ENCODE peak calls at places on chromosomes 11 and 22, in seven cellular contexts. One of them, this sample, is unnamed.

GRCh38 chr22:31289335-31289734 is 3.0 kb downstream of the PIK3IP1 start:
- DNase-seq in heart left ventricle: no peak
- DNase-seq in GM23248: no peak
- DNase-seq in pancreas: no peak
- DNase-seq in heart right ventricle: no peak
- DNase-seq in AG04450: no peak
- DNase-seq in adrenal gland: no peak
- DNase-seq in this sample: no peak

GRCh38 chr22:41382610-41383009 is 868 bp downstream of the TEF start:
- DNase-seq in heart left ventricle: peak; percentile 32
- DNase-seq in GM23248: peak; percentile 53
- DNase-seq in pancreas: no peak
- DNase-seq in heart right ventricle: no peak
- DNase-seq in AG04450: no peak
- DNase-seq in adrenal gland: no peak
- DNase-seq in this sample: no peak

GRCh38 chr22:19943665-19944026 is 2.0 kb upstream of the TXNRD2 start:
- DNase-seq in heart left ventricle: no peak
- DNase-seq in GM23248: peak; percentile 83
- DNase-seq in pancreas: peak; percentile 17
- DNase-seq in heart right ventricle: no peak
- DNase-seq in AG04450: no peak
- DNase-seq in adrenal gland: peak; percentile 40
- DNase-seq in this sample: no peak

GRCh38 chr11:125070699-125071254 is 7.7 kb downstream of the SLC37A2 start:
- DNase-seq in heart left ventricle: peak; percentile 57
- DNase-seq in GM23248: peak; percentile 90
- DNase-seq in pancreas: peak; percentile 22
- DNase-seq in heart right ventricle: peak; percentile 59
- DNase-seq in AG04450: no peak
- DNase-seq in adrenal gland: peak; percentile 98
- DNase-seq in this sample: no peak

GRCh38 chr11:76653674-76654309 is 16.8 kb downstream of the LRRC32 start:
- DNase-seq in heart left ventricle: peak; percentile 71
- DNase-seq in GM23248: peak; percentile 52
- DNase-seq in pancreas: no peak
- DNase-seq in heart right ventricle: no peak
- DNase-seq in AG04450: peak; percentile 94
- DNase-seq in adrenal gland: peak; percentile 53
- DNase-seq in this sample: no peak

GRCh38 chr11:369336-370018 is at the start of gene B4GALNT4:
- DNase-seq in heart left ventricle: no peak
- DNase-seq in GM23248: peak; percentile 76
- DNase-seq in pancreas: peak; percentile 54
- DNase-seq in heart right ventricle: no peak
- DNase-seq in AG04450: no peak
- DNase-seq in adrenal gland: no peak
- DNase-seq in this sample: no peak

GRCh38 chr11:114026355-114026754 is 33.2 kb upstream of the ZBTB16 start:
- DNase-seq in heart left ventricle: no peak
- DNase-seq in GM23248: peak; percentile 28
- DNase-seq in pancreas: no peak
- DNase-seq in heart right ventricle: no peak
- DNase-seq in AG04450: no peak
- DNase-seq in adrenal gland: no peak
- DNase-seq in this sample: no peak

GRCh38 chr11:35549787-35550186 is 24.4 kb upstream of the PAMR1 start:
- DNase-seq in heart left ventricle: no peak
- DNase-seq in GM23248: peak; percentile 97
- DNase-seq in pancreas: no peak
- DNase-seq in heart right ventricle: no peak
- DNase-seq in AG04450: peak; percentile 95
- DNase-seq in adrenal gland: no peak
- DNase-seq in this sample: no peak

GRCh38 chr11:126297004-126297403 is 6.9 kb upstream of the DCPS start:
- DNase-seq in heart left ventricle: no peak
- DNase-seq in GM23248: no peak
- DNase-seq in pancreas: no peak
- DNase-seq in heart right ventricle: no peak
- DNase-seq in AG04450: no peak
- DNase-seq in adrenal gland: no peak
- DNase-seq in this sample: no peak

GRCh38 chr11:113505541-113506375 is 30.6 kb upstream of the DRD2 start:
- DNase-seq in heart left ventricle: no peak
- DNase-seq in GM23248: peak; percentile 96
- DNase-seq in pancreas: no peak
- DNase-seq in heart right ventricle: no peak
- DNase-seq in AG04450: no peak
- DNase-seq in adrenal gland: peak; percentile 43
- DNase-seq in this sample: no peak

GRCh38 chr22:26751217-26751616 is 93.8 kb downstream of the MIAT start:
- DNase-seq in heart left ventricle: peak; percentile 26
- DNase-seq in GM23248: no peak
- DNase-seq in pancreas: no peak
- DNase-seq in heart right ventricle: no peak
- DNase-seq in AG04450: no peak
- DNase-seq in adrenal gland: peak; percentile 38
- DNase-seq in this sample: peak; percentile 39

GRCh38 chr11:41044747-41045146 is 414.7 kb downstream of the LRRC4C start:
- DNase-seq in heart left ventricle: no peak
- DNase-seq in GM23248: no peak
- DNase-seq in pancreas: no peak
- DNase-seq in heart right ventricle: no peak
- DNase-seq in AG04450: no peak
- DNase-seq in adrenal gland: no peak
- DNase-seq in this sample: no peak

GRCh38 chr11:65309006-65309405 is 5.7 kb upstream of the CDC42EP2 start:
- DNase-seq in heart left ventricle: no peak
- DNase-seq in GM23248: peak; percentile 40
- DNase-seq in pancreas: no peak
- DNase-seq in heart right ventricle: no peak
- DNase-seq in AG04450: no peak
- DNase-seq in adrenal gland: no peak
- DNase-seq in this sample: no peak

GRCh38 chr11:116107229-116107628 is 603.0 kb upstream of the CADM1 start:
- DNase-seq in heart left ventricle: no peak
- DNase-seq in GM23248: no peak
- DNase-seq in pancreas: no peak
- DNase-seq in heart right ventricle: no peak
- DNase-seq in AG04450: no peak
- DNase-seq in adrenal gland: no peak
- DNase-seq in this sample: no peak

GRCh38 chr11:120950880-120951279 is 73.0 kb upstream of the TBCEL start:
- DNase-seq in heart left ventricle: no peak
- DNase-seq in GM23248: no peak
- DNase-seq in pancreas: no peak
- DNase-seq in heart right ventricle: no peak
- DNase-seq in AG04450: no peak
- DNase-seq in adrenal gland: no peak
- DNase-seq in this sample: peak; percentile 19

GRCh38 chr11:76251576-76251975 is 45.3 kb upstream of the WNT11 start:
- DNase-seq in heart left ventricle: no peak
- DNase-seq in GM23248: peak; percentile 74
- DNase-seq in pancreas: no peak
- DNase-seq in heart right ventricle: no peak
- DNase-seq in AG04450: no peak
- DNase-seq in adrenal gland: no peak
- DNase-seq in this sample: no peak

GRCh38 chr22:43293259-43293658 is 49.9 kb downstream of the SCUBE1 start:
- DNase-seq in heart left ventricle: no peak
- DNase-seq in GM23248: peak; percentile 77
- DNase-seq in pancreas: no peak
- DNase-seq in heart right ventricle: no peak
- DNase-seq in AG04450: no peak
- DNase-seq in adrenal gland: no peak
- DNase-seq in this sample: no peak

GRCh38 chr22:30312053-30312452 is 14.7 kb downstream of the TBC1D10A start:
- DNase-seq in heart left ventricle: no peak
- DNase-seq in GM23248: peak; percentile 91
- DNase-seq in pancreas: no peak
- DNase-seq in heart right ventricle: no peak
- DNase-seq in AG04450: no peak
- DNase-seq in adrenal gland: peak; percentile 66
- DNase-seq in this sample: no peak

GRCh38 chr22:38180841-38181452 is 683 bp downstream of the PLA2G6 start:
- DNase-seq in heart left ventricle: peak; percentile 57
- DNase-seq in GM23248: peak; percentile 33
- DNase-seq in pancreas: no peak
- DNase-seq in heart right ventricle: no peak
- DNase-seq in AG04450: no peak
- DNase-seq in adrenal gland: peak; percentile 80
- DNase-seq in this sample: no peak

DNA sequence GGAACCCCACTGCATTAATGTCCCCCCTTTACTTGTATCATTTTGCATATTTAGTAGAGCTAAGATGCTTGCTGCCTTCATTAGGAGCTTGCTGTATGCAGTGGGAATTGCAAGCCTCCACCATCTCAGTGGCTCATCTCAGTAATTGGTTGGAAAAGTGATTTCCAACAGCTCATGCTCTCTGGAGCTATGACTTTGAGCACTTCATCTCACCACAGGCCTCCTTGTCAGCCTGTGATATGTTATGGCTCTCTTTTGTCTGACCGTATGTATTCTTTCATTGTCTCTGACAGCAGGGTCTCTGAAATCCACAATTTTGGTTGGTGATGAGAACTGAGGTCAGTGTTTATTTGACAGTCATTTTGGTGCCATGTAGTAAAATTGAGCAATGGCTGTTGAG is 345.1 kb downstream of the FAT3 start:
- DNase-seq in heart left ventricle: no peak
- DNase-seq in GM23248: no peak
- DNase-seq in pancreas: no peak
- DNase-seq in heart right ventricle: no peak
- DNase-seq in AG04450: no peak
- DNase-seq in adrenal gland: no peak
- DNase-seq in this sample: no peak
- H3K27ac ChIP-seq in heart left ventricle: no peak overlapping the region
- H3K27ac ChIP-seq in GM23248: no peak overlapping the region
- H3K27ac ChIP-seq in pancreas: no peak overlapping the region
- H3K27ac ChIP-seq in heart right ventricle: no peak overlapping the region
- H3K27ac ChIP-seq in AG04450: no peak overlapping the region
- H3K27ac ChIP-seq in adrenal gland: no peak overlapping the region
- H3K27ac ChIP-seq in this sample: no peak overlapping the region

DNA sequence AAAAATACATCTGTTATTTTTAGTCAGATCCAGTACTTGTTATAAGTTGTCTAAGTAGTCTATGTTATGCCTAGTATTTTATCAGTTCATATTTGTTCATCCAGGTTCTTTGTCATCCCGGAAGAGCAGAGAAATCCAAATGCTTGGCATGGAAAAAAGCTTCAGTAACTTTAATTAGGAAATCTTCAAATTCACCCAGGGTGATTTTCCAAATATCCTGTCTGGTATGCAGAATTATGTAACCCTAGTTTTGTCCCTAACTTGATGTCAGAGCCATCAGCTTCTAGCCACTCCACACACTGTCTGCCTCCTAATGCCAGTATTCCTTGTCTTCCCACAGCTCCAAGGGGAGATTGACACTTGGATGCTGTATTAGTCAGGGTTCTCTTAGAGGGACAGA is 216.2 kb downstream of the ARHGAP42 start:
- DNase-seq in heart left ventricle: no peak
- DNase-seq in GM23248: peak; percentile 15
- DNase-seq in pancreas: no peak
- DNase-seq in heart right ventricle: no peak
- DNase-seq in AG04450: no peak
- DNase-seq in adrenal gland: no peak
- DNase-seq in this sample: no peak
- H3K27ac ChIP-seq in heart left ventricle: no peak overlapping the region
- H3K27ac ChIP-seq in GM23248: no peak overlapping the region
- H3K27ac ChIP-seq in pancreas: no peak overlapping the region
- H3K27ac ChIP-seq in heart right ventricle: no peak overlapping the region
- H3K27ac ChIP-seq in AG04450: no peak overlapping the region
- H3K27ac ChIP-seq in adrenal gland: no peak overlapping the region
- H3K27ac ChIP-seq in this sample: no peak overlapping the region

DNA sequence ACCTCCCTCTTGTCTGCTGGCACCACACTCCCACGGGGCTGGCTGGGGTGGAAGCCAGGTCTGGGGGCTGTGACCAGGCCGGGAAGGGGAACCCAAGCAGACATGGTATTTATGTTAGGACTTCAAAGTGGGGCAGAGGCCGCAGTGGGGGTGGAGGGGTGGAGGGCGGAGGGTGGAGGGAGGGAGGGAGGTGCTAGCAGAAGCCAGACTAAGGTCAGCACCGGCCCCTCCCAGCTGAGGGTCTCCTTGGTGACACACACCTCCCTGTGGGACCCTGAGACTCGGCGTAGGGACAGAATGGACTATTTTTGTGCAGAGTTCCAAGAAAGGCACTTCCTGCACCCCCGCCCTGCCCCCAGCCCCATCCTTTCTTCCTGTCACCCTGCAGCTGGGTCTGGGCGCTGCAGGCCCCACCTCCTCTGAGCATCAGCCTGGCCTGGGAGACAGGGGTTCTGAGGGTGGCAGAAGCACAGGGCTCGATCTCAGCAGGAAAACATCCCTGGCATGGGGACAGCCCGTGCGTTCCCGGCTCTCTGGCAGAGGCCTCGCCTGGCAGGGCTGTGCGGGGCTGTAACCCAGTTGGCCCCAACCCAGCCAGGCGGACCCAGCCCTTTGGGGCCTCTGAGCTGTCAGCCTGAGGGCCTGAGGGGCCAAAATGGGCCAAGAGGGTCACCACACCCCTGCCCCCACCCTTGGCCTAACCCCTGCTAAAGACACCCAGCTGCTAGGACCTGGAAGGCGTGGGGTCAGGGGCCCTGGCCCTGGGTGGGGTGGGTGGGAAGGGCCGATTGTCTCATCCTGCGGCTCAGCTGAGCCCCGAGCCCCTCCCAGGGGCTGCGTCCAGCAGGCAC is 9.6 kb upstream of the CD248 start:
- DNase-seq in heart left ventricle: peak; percentile 77
- DNase-seq in GM23248: peak; percentile 81
- DNase-seq in pancreas: peak; percentile 69
- DNase-seq in heart right ventricle: peak; percentile 77
- DNase-seq in AG04450: no peak
- DNase-seq in adrenal gland: no peak
- DNase-seq in this sample: no peak
- H3K27ac ChIP-seq in heart left ventricle: peak overlapping the region; percentile 25
- H3K27ac ChIP-seq in GM23248: peak overlapping the region; percentile 95
- H3K27ac ChIP-seq in pancreas: no peak overlapping the region
- H3K27ac ChIP-seq in heart right ventricle: peak overlapping the region; percentile 79
- H3K27ac ChIP-seq in AG04450: peak overlapping the region; percentile 89
- H3K27ac ChIP-seq in adrenal gland: no peak overlapping the region
- H3K27ac ChIP-seq in this sample: peak overlapping the region; percentile 42

GRCh38 chr11:117143871-117144476 is at the start of gene PAFAH1B2:
- DNase-seq in heart left ventricle: peak; percentile 98
- DNase-seq in GM23248: peak; percentile 98
- DNase-seq in pancreas: peak; percentile 98
- DNase-seq in heart right ventricle: peak; percentile 96
- DNase-seq in AG04450: peak; percentile 60
- DNase-seq in adrenal gland: peak; percentile 97
- DNase-seq in this sample: peak; percentile 90

GRCh38 chr11:117146521-117146920 is 2.4 kb downstream of the PAFAH1B2 start:
- DNase-seq in heart left ventricle: no peak
- DNase-seq in GM23248: peak; percentile 38
- DNase-seq in pancreas: no peak
- DNase-seq in heart right ventricle: no peak
- DNase-seq in AG04450: no peak
- DNase-seq in adrenal gland: peak; percentile 57
- DNase-seq in this sample: no peak

GRCh38 chr11:117143390-117143789 is 697 bp upstream of the PAFAH1B2 start:
- DNase-seq in heart left ventricle: peak; percentile 50
- DNase-seq in GM23248: peak; percentile 78
- DNase-seq in pancreas: peak; percentile 56
- DNase-seq in heart right ventricle: peak; percentile 30
- DNase-seq in AG04450: no peak
- DNase-seq in adrenal gland: peak; percentile 48
- DNase-seq in this sample: peak; percentile 18

GRCh38 chr11:117144477-117145392 is 648 bp downstream of the PAFAH1B2 start:
- DNase-seq in heart left ventricle: peak; percentile 78
- DNase-seq in GM23248: peak; percentile 87
- DNase-seq in pancreas: peak; percentile 81
- DNase-seq in heart right ventricle: peak; percentile 53
- DNase-seq in AG04450: peak; percentile 56
- DNase-seq in adrenal gland: peak; percentile 85
- DNase-seq in this sample: peak; percentile 12

GRCh38 chr11:117145393-117145761 is 1.3 kb downstream of the PAFAH1B2 start:
- DNase-seq in heart left ventricle: no peak
- DNase-seq in GM23248: peak; percentile 79
- DNase-seq in pancreas: no peak
- DNase-seq in heart right ventricle: no peak
- DNase-seq in AG04450: no peak
- DNase-seq in adrenal gland: peak; percentile 54
- DNase-seq in this sample: no peak
- H3K27ac ChIP-seq in heart left ventricle: peak overlapping the region; percentile 4
- H3K27ac ChIP-seq in GM23248: peak overlapping the region; percentile 90
- H3K27ac ChIP-seq in pancreas: peak overlapping the region; percentile 82
- H3K27ac ChIP-seq in heart right ventricle: peak overlapping the region; percentile 94
- H3K27ac ChIP-seq in AG04450: peak overlapping the region; percentile 82
- H3K27ac ChIP-seq in adrenal gland: peak overlapping the region; percentile 95
- H3K27ac ChIP-seq in this sample: no peak overlapping the region

This sample was measured in caudate nucleus.